ENCODE peak calls at places on chromosomes 6 and 20, in five cellular contexts. O is HepG2, R is K562, Q is H1, X is GM12878. A is an unnamed sample.
A peak's percentile ranks its signal among the peaks of the same experiment; 100 is the strongest.

GRCh38 chr20:25274481-25274880 is 26.6 kb downstream of the PYGB start:
- DNase-seq in O (no peak), R (no peak), Q (no peak), X (no peak), A (no peak)

GRCh38 chr6:43669050-43669921 is 18.3 kb downstream of the MRPS18A start:
- DNase-seq in O (no peak), R (peak; percentile 40), Q (no peak), X (no peak), A (no peak)

GRCh38 chr20:59645316-59645715 is 41.0 kb downstream of the PHACTR3 start:
- DNase-seq in O (no peak), R (no peak), Q (no peak), X (no peak), A (no peak)

GRCh38 chr20:4457566-4458543 is 263.9 kb upstream of the PRND start:
- DNase-seq in O (no peak), R (no peak), Q (peak; percentile 3), X (no peak), A (peak; percentile 27)

GRCh38 chr6:63663147-63663877 is 27.7 kb downstream of the PHF3 start:
- DNase-seq in O (no peak), R (peak; percentile 37), Q (no peak), X (no peak), A (no peak)

GRCh38 chr6:49946835-49947234 is 17.1 kb downstream of the DEFB114 start:
- DNase-seq in O (no peak), R (no peak), Q (no peak), X (no peak), A (no peak)

GRCh38 chr6:46015119-46015968 is at the start of gene CLIC5:
- DNase-seq in O (no peak), R (no peak), Q (no peak), X (no peak), A (no peak)

GRCh38 chr6:30714263-30714662 is 2.8 kb downstream of the MDC1 start:
- DNase-seq in O (no peak), R (no peak), Q (no peak), X (no peak), A (no peak)

GRCh38 chr20:47355489-47356219 is 845 bp downstream of the ZMYND8 start:
- DNase-seq in O (no peak), R (no peak), Q (no peak), X (no peak), A (no peak)

GRCh38 chr6:53483423-53484353 is 61.2 kb downstream of the GCLC start:
- DNase-seq in O (peak; percentile 26), R (peak; percentile 81), Q (no peak), X (no peak), A (no peak)

GRCh38 chr20:46299078-46299477 is 9.2 kb downstream of the CDH22 start:
- DNase-seq in O (no peak), R (no peak), Q (no peak), X (no peak), A (no peak)

GRCh38 chr20:11158589-11158988 is 484.8 kb upstream of the JAG1 start:
- DNase-seq in O (no peak), R (no peak), Q (no peak), X (no peak), A (no peak)

GRCh38 chr20:11156922-11157321 is 483.1 kb upstream of the JAG1 start:
- DNase-seq in O (no peak), R (no peak), Q (no peak), X (no peak), A (no peak)

GRCh38 chr20:11158146-11158545 is 484.3 kb upstream of the JAG1 start:
- DNase-seq in O (no peak), R (no peak), Q (no peak), X (no peak), A (no peak)

GRCh38 chr20:11155156-11155805 is 481.5 kb upstream of the JAG1 start:
- DNase-seq in O (no peak), R (no peak), Q (no peak), X (no peak), A (no peak)

GRCh38 chr20:11159728-11160127 is 485.9 kb upstream of the JAG1 start:
- DNase-seq in O (no peak), R (no peak), Q (no peak), X (peak; percentile 23), A (no peak)
- TF ChIP-seq SP1 in O (no peak), R (no peak), Q (no peak), X (no peak), A (no peak)

DNA sequence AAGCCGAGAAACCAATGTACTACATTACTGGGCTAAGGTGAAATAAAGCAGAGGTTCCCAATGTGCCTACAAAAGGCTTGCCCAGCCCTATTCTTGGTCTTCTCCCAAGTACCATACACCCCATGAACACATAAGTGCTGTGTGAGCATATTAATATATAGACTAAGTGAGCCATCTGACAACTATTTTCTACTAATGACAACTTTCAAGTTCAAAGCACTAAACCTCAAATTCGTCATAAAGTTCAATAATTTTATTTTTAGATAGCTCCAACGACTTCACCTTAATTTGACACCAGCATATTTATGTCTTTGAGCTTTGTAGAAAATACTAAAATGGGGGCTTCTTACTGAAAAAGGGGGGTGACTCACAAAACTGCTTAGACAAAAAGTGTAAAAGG is 6.7 kb downstream of the DTNBP1 start:
- DNase-seq in O (no peak), R (no peak), Q (no peak), X (no peak), A (no peak)
- H3K4me2 ChIP-seq in O (no peak overlapping the region), R (no peak overlapping the region), Q (no peak overlapping the region), X (no peak overlapping the region), A (no peak overlapping the region)

GRCh38 chr6:108804976-108805375 is 43.2 kb upstream of the ARMC2 start:
- DNase-seq in O (no peak), R (no peak), Q (no peak), X (no peak), A (no peak)
- H3K4me1 ChIP-seq in O (peaks cover 24% of the 10 kb centered on the region), R (no peaks in the 10 kb centered on the region), Q (no peaks in the 10 kb centered on the region), X (peaks cover 12% of the 10 kb centered on the region), A (no peaks in the 10 kb centered on the region)

GRCh38 chr6:52391599-52391998 is 28.5 kb upstream of the EFHC1 start:
- DNase-seq in O (no peak), R (peak; percentile 21), Q (no peak), X (no peak), A (no peak)

GRCh38 chr6:52394251-52394666 is 25.9 kb upstream of the EFHC1 start:
- DNase-seq in O (no peak), R (no peak), Q (no peak), X (peak; percentile 77), A (no peak)

GRCh38 chr6:52390361-52390727 is 28.4 kb downstream of the PAQR8 start:
- DNase-seq in O (peak; percentile 74), R (peak; percentile 75), Q (no peak), X (peak; percentile 72), A (peak; percentile 45)

GRCh38 chr6:52393780-52394179 is 26.4 kb upstream of the EFHC1 start:
- DNase-seq in O (no peak), R (no peak), Q (no peak), X (no peak), A (no peak)

GRCh38 chr6:52392944-52393343 is 27.2 kb upstream of the EFHC1 start:
- DNase-seq in O (no peak), R (peak; percentile 43), Q (no peak), X (no peak), A (no peak)
- TF ChIP-seq SP1 in O (no peak), R (no peak), Q (no peak), X (no peak), A (no peak)

A was measured in HCT116.